ENCODE peak calls at places on chromosome 11, in six cellular contexts. K is right lobe of liver; B is prostate gland; I is A673; E is CD8-positive, alpha-beta memory T cell; F is right atrium auricular region. X is an unnamed sample. For H3K4me1, the result is how much of the 10 kb centered on the place peaks cover.

GRCh38 chr11:396948-397548 is 3.0 kb downstream of the PKP3 start:
- DNase-seq in E (peak), F (no peak), K (no peak), B (no peak), I (no peak), X (peak)

GRCh38 chr11:1874406-1875092 is 17.1 kb downstream of the PRR33 start:
- DNase-seq in K (peak), B (no peak), I (no peak), F (no peak), E (no peak), X (no peak)

GRCh38 chr11:62217191-62217748 is 8.8 kb downstream of the SCGB2A1 start:
- DNase-seq in I (peak), E (no peak), B (no peak), K (no peak), F (no peak), X (peak)

GRCh38 chr11:94802501-94802900 is 34.3 kb downstream of the AMOTL1 start:
- DNase-seq in E (no peak), F (no peak), B (no peak), I (no peak), K (no peak), X (no peak)

GRCh38 chr11:123330948-123331347 is 99.1 kb upstream of the GRAMD1B start:
- DNase-seq in F (no peak), B (no peak), I (peak), K (no peak), E (no peak), X (no peak)

GRCh38 chr11:85827768-85828639 is 17.1 kb upstream of the SYTL2 start:
- DNase-seq in E (peak), K (no peak), B (no peak), I (peak), F (no peak), X (no peak)

GRCh38 chr11:36333897-36334296 is 37.8 kb downstream of the PRR5L start:
- DNase-seq in K (no peak), I (peak), B (no peak), E (no peak), F (no peak), X (peak)

GRCh38 chr11:23284626-23285025 is 424.4 kb upstream of the CCDC179 start:
- DNase-seq in F (no peak), I (no peak), B (no peak), K (no peak), E (no peak), X (no peak)

GRCh38 chr11:560305-561147 is at the start of the genes LMNTD2 and RASSF7:
- DNase-seq in I (peak), F (peak), K (peak), B (peak), E (peak), X (peak)

GRCh38 chr11:106378513-106379179 is 301.2 kb downstream of the AASDHPPT start:
- DNase-seq in K (no peak), I (no peak), E (no peak), F (no peak), B (no peak), X (no peak)

GRCh38 chr11:86193297-86194095 is 51.1 kb upstream of the EED start:
- DNase-seq in B (peak), I (peak), E (peak), F (peak), K (peak), X (peak)

GRCh38 chr11:102197759-102198158 is 87.5 kb downstream of the YAP1 start:
- DNase-seq in E (no peak), I (peak), F (no peak), K (no peak), B (no peak), X (peak)

GRCh38 chr11:119284344-119285157 is 32.4 kb downstream of the MCAM start:
- DNase-seq in I (peak), K (no peak), F (no peak), B (no peak), E (no peak), X (peak)

GRCh38 chr11:15815246-15816209 is 540.8 kb downstream of the SOX6 start:
- DNase-seq in B (no peak), I (no peak), F (no peak), E (no peak), K (no peak), X (no peak)

GRCh38 chr11:85590848-85591483 is 36.2 kb downstream of the DLG2 start:
- DNase-seq in F (no peak), B (no peak), E (no peak), I (peak), K (no peak), X (peak)

GRCh38 chr11:84437129-84438123 is 1151.3 kb upstream of the CCDC90B start:
- DNase-seq in I (no peak), B (peak), K (no peak), F (no peak), E (no peak), X (no peak)

GRCh38 chr11:124207102-124207792 is 24.1 kb downstream of the OR10D3 start:
- DNase-seq in E (no peak), K (no peak), I (no peak), F (no peak), B (no peak), X (no peak)

GRCh38 chr11:44542372-44542771 is 23.1 kb upstream of the CD82 start:
- DNase-seq in F (no peak), I (peak), B (no peak), K (no peak), E (no peak), X (no peak)

GRCh38 chr11:76661835-76662434 is 8.6 kb downstream of the LRRC32 start:
- DNase-seq in B (no peak), I (no peak), K (no peak), E (no peak), F (no peak), X (no peak)

GRCh38 chr11:60981515-60981914 is 10.0 kb downstream of the CD6 start:
- DNase-seq in F (no peak), K (no peak), B (no peak), E (no peak), I (no peak), X (peak)

GRCh38 chr11:67280791-67281551 is 8.1 kb upstream of the ANKRD13D start:
- DNase-seq in E (no peak), B (no peak), I (no peak), F (no peak), K (peak), X (peak)

GRCh38 chr11:1346669-1347390 is 37.4 kb upstream of the TOLLIP start:
- DNase-seq in I (no peak), B (no peak), F (no peak), E (no peak), K (no peak), X (no peak)

GRCh38 chr11:85316967-85317366 is 310.2 kb downstream of the DLG2 start:
- DNase-seq in K (no peak), B (no peak), F (no peak), I (no peak), E (no peak), X (no peak)

GRCh38 chr11:79439893-79440450 is 858 bp downstream of the TENM4 start:
- DNase-seq in I (peak), B (no peak), K (peak), F (no peak), E (no peak), X (peak)
- H3K4me3 ChIP-seq in I (peak), B (peak), K (peak), F (peak), E (no peak), X (peak)

GRCh38 chr11:4094348-4095291 is at the start of gene RRM1:
- DNase-seq in F (peak), K (peak), B (peak), I (peak), E (peak), X (peak)
- H3K4me1 ChIP-seq in F (under half), K (under half), B (under half), I (under half), E (half or more), X (under half)

GRCh38 chr11:19697721-19698121 is 14.9 kb upstream of the NAV2 start:
- DNase-seq in I (no peak), E (no peak), B (no peak), F (no peak), K (no peak), X (peak)

GRCh38 chr11:19696073-19696472 is 16.6 kb upstream of the NAV2 start:
- DNase-seq in I (no peak), B (no peak), F (no peak), E (no peak), K (no peak), X (no peak)

GRCh38 chr11:19694796-19695345 is 17.8 kb upstream of the NAV2 start:
- DNase-seq in E (no peak), F (no peak), K (no peak), B (no peak), I (no peak), X (no peak)

GRCh38 chr11:19698493-19699292 is 13.9 kb upstream of the NAV2 start:
- DNase-seq in F (peak), K (peak), B (no peak), I (no peak), E (no peak), X (no peak)

GRCh38 chr11:19696904-19697303 is 15.7 kb upstream of the NAV2 start:
- DNase-seq in E (no peak), B (no peak), K (no peak), F (no peak), I (no peak), X (no peak)
- H3K27ac ChIP-seq in E (no peak), B (no peak), K (no peak), F (no peak), I (no peak), X (no peak)

DNA sequence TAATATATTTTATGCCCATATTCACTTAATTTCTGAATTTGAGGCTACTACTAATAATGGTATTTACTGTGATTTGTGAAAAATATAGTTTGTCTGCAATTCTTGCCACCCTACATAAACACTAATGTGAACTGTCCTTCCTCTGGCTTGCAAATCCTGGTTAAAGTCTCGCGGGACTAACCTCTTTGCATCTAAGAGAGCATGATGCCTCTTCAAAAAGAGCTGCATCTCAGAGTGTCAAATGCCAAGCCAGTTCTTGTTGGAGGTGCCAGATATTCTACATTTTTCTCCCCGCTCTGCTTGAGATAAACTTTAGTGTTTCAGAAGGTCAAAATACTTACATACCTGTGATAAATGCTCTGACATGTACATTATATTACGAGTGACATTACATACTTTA is 2.1 kb downstream of the ARHGAP42 start:
- DNase-seq in B (no peak), E (no peak), K (no peak), F (no peak), I (no peak), X (no peak)
- H3K4me3 ChIP-seq in B (no peak), E (no peak), K (peak), F (peak), I (no peak), X (peak)

GRCh38 chr11:13303668-13304649 is 26.4 kb downstream of the BMAL1 start:
- DNase-seq in E (no peak), K (no peak), I (no peak), F (no peak), B (no peak), X (no peak)
- H3K4me1 ChIP-seq in E (half or more), K (under half), I (under half), F (under half), B (under half), X (under half)

DNA sequence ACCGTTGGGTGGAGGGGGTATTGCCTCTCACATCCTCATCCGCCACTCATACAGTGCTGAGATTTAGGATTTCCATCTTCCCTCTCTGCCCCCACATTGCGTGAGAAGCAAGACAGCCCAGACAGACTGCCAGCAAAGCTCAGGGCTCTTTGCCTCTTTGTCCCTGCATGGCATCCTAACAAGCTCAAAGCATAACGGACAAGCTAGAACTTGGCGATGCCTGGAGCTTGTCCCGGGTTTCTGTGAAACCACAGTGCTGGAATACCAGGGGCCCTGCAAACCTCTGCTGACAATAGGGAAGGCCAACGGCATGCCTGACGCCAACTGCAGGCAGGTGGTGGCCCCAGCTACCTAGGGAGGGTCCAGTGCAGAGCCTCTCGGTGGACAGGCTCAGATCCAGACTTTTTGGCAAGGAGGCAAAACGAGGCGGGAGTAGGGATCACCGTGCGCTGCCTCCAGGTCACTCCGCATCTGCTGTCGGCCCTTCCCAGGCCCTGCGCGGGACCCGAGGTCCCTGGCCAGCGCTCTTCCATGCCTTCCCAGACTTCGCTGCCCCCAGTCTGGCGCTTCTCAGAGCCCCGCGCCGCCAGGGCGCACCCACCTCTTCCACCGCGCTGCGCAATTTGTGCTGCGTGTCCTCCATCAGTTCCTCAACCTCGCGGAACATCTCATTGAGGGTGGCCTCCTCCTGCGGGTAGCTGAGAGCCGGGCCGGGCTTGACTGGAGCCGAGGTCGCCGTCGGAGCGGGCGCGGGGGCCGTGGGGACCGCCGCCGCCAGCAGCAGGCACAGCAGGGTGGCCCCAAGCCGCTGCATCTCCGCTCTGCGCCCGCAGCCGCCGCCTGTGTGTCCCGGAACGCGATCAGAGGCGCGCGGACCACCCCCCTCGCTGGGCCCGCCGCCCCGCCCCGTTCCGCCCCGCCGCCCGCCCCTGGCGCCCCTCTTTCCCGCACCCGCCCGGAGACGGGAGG is at the start of gene DKK3:
- DNase-seq in E (peak), I (no peak), B (peak), K (no peak), F (no peak), X (no peak)
- H3K27ac ChIP-seq in E (no peak), I (no peak), B (peak), K (no peak), F (peak), X (no peak)

GRCh38 chr11:125551835-125552342 is 17.4 kb upstream of the EI24 start:
- DNase-seq in I (no peak), E (no peak), K (no peak), B (no peak), F (no peak), X (no peak)

GRCh38 chr11:125552927-125553326 is 16.4 kb upstream of the EI24 start:
- DNase-seq in K (no peak), F (no peak), E (no peak), I (no peak), B (no peak), X (no peak)

GRCh38 chr11:125554038-125554437 is 15.2 kb upstream of the EI24 start:
- DNase-seq in E (no peak), K (no peak), B (no peak), F (no peak), I (no peak), X (no peak)

GRCh38 chr11:125550780-125551179 is 18.5 kb upstream of the EI24 start:
- DNase-seq in F (no peak), B (no peak), E (no peak), K (no peak), I (no peak), X (no peak)

DNA sequence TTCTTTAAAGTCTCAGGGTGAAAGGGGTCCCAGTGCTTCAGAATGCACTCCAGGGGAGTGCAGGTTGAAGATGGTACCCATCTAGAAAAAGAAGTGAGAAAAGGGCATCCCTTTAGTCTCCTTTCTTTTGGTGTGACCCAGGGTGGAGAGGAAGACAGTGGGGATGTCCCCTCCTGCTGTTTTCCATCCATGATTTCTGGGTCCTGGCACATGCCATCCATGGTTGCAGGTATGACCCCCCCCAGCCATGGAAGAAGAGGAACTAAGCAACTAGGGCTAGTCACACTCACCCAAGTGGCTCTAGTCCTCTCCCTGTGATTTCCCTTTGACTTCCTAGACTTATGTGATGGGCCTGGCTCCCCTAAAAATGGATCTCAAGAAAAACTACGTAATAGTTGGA is 15.9 kb upstream of the EI24 start:
- DNase-seq in K (no peak), B (no peak), E (no peak), I (no peak), F (no peak), X (no peak)
- H3K4me3 ChIP-seq in K (no peak), B (no peak), E (no peak), I (no peak), F (no peak), X (no peak)

GRCh38 chr11:121476379-121477032 is 23.7 kb upstream of the SORL1-AS1 start:
- DNase-seq in K (no peak), F (no peak), E (no peak), I (no peak), B (peak), X (no peak)
- H3K4me1 ChIP-seq in K (under half), F (under half), E (half or more), I (under half), B (under half), X (under half)

GRCh38 chr11:121967131-121967689 is 148.8 kb downstream of the BLID start:
- DNase-seq in B (no peak), I (no peak), F (no peak), E (no peak), K (no peak), X (no peak)
- H3K27ac ChIP-seq in B (no peak), I (no peak), F (no peak), E (no peak), K (no peak), X (no peak)

X was measured in SJCRH30.